ENCODE peak calls at places on chromosomes 11 and 22, in four cellular contexts. L is MM.1S, B is IMR-90, O is A549. Z is an unnamed sample.

GRCh38 chr22:23183107-23183698 is 2.9 kb downstream of the BCR start:
- DNase-seq in B (peak; percentile 66), L (peak; percentile 43), O (no peak), Z (peak; percentile 59)

GRCh38 chr11:117932426-117932825 is 3.2 kb upstream of the TMPRSS13 start:
- DNase-seq in L (no peak), B (no peak), O (no peak), Z (no peak)

GRCh38 chr22:39148727-39149535 is 3.5 kb downstream of the CBX7 start:
- DNase-seq in O (no peak), L (peak; percentile 82), B (no peak), Z (no peak)

GRCh38 chr11:95149659-95150294 is 60.1 kb downstream of the ENDOD1 start:
- DNase-seq in B (no peak), L (no peak), O (no peak), Z (no peak)

GRCh38 chr11:80943226-80943625 is 1502.4 kb upstream of the TENM4 start:
- DNase-seq in L (no peak), B (no peak), O (no peak), Z (no peak)

GRCh38 chr11:110955797-110956196 is 243.6 kb upstream of the ARHGAP20 start:
- DNase-seq in O (no peak), B (no peak), L (no peak), Z (no peak)

GRCh38 chr22:44936201-44936600 is 73.6 kb downstream of the PHF21B start:
- DNase-seq in O (no peak), L (no peak), B (no peak), Z (no peak)

GRCh38 chr22:49942565-49943404 is 17.8 kb upstream of the PIM3 start:
- DNase-seq in O (no peak), B (no peak), L (no peak), Z (no peak)

GRCh38 chr22:30885591-30885990 is 83.0 kb downstream of the MORC2 start:
- DNase-seq in L (no peak), O (no peak), B (no peak), Z (no peak)

GRCh38 chr11:99410636-99411035 is 389.9 kb downstream of the CNTN5 start:
- DNase-seq in B (no peak), L (no peak), O (no peak), Z (no peak)

GRCh38 chr22:38830845-38831108 is 13.1 kb downstream of the NPTXR start:
- DNase-seq in O (no peak), B (no peak), L (no peak), Z (no peak)

GRCh38 chr11:46936138-46937110 is at the start of gene CSTPP1:
- DNase-seq in B (peak; percentile 92), O (peak; percentile 99), L (peak; percentile 91), Z (peak; percentile 91)

GRCh38 chr22:41367680-41368542 is 13.8 kb upstream of the TEF start:
- DNase-seq in B (peak; percentile 22), L (no peak), O (no peak), Z (no peak)

GRCh38 chr11:104668797-104669463 is 229.3 kb downstream of the CASP12 start:
- DNase-seq in B (peak; percentile 94), L (peak; percentile 50), O (no peak), Z (peak; percentile 93)

GRCh38 chr11:2576536-2576935 is 123.3 kb downstream of the KCNQ1OT1 start:
- DNase-seq in B (no peak), O (no peak), L (no peak), Z (no peak)

DNA sequence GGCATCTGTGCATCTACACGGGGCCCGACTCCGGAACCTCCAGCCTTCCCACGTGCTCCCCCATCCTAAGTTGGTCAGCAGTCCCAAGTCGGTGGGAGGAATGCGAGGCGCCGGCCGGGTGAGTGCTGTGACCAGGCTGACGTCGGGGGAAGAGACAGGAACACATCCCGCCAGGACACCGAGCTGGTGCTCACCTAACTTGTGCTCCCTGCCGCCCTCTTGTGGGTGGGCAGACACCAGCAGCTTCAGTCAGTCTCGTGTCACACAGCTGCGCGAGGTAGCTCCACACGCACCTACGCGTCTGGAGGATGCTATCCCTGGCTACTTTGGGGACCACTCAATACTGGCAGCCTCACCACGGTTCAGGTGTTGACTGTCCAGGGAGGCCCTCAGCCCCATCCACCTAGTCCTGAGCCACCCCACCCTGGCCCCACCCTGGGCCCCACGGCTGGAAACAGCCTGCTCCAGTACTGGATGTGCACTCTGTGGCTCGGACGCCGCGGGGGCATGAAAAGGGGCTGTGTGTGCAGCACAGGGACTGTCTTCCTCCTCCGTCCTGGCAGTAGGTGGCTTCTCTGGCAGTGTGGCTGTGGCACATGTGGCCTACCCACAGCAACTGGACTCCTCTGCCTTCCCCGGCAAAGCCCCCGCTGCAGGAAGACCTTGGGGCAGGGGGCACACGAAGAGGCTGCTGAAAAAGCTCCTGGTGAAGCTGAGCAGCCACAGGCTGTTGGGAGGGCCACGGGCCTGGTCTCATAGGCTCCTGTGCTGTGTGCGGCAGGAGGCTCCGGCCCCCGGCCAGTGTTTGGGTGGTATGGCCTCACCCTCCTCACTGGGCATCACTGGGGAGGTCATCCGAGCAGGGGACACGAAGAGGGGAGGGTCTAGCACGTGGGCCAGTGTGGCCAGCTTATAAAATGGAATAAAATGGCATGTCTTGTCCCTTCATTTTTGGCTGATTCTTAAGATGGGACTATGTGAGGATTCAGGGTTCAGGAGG is 11.2 kb upstream of the BID start:
- DNase-seq in L (peak; percentile 71), B (no peak), O (peak; percentile 31), Z (no peak)
- H3K4me2 ChIP-seq in L (no peak overlapping the region), B (no peak overlapping the region), O (no peak overlapping the region), Z (no peak overlapping the region)

DNA sequence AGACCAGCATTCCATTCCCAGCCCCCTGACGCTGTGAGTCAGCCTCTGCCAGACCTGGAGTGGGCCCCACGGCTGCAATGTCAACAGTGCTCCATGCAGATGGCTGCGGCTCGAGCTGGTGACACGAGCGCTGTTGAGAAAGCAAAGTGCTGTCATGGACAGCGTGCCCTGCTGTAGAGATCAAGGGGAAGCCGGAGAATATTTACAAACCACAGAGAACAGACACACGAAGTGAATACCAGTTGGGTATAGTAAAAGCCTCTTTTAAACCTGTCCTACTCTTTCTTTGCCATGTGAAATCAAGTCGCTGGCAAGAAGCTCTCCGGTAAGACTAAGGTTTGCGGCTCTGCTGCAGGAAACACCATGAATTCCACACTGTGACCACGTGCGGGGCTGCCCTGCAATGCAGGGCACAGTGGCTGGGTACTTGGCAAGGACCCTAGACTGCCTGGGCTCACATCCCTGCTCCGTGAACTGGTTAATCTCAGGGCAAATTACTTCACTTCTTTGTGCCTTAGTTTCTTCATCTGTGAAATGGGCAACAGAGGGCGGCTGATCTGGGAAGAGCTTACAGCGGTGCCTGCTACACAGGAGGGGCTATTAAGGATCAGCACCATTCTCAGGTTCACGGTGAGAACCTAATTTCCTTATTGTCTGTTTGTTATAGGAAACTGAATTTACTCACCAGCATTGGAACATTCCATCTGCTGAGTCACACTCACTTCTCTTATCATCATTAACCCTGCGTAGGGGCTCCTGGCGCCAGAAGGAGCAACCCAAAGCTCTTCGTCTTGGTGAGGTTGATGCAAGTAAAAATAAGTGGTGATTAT is 27.8 kb upstream of the ELFN2 start:
- DNase-seq in L (no peak), B (peak; percentile 89), O (peak; percentile 55), Z (peak; percentile 79)
- H3K27ac ChIP-seq in L (no peak overlapping the region), B (peak overlapping the region; percentile 52), O (peak overlapping the region; percentile 99), Z (peak overlapping the region; percentile 17)

GRCh38 chr11:131866535-131867400 is 496.4 kb downstream of the NTM start:
- DNase-seq in B (no peak), L (no peak), O (no peak), Z (no peak)

GRCh38 chr11:131865860-131866259 is 495.4 kb downstream of the NTM start:
- DNase-seq in O (no peak), B (no peak), L (no peak), Z (no peak)

GRCh38 chr11:131868769-131869482 is 498.5 kb downstream of the NTM start:
- DNase-seq in L (no peak), O (no peak), B (peak; percentile 41), Z (no peak)

GRCh38 chr11:131870305-131870704 is 499.9 kb downstream of the NTM start:
- DNase-seq in O (no peak), B (no peak), L (no peak), Z (no peak)

DNA sequence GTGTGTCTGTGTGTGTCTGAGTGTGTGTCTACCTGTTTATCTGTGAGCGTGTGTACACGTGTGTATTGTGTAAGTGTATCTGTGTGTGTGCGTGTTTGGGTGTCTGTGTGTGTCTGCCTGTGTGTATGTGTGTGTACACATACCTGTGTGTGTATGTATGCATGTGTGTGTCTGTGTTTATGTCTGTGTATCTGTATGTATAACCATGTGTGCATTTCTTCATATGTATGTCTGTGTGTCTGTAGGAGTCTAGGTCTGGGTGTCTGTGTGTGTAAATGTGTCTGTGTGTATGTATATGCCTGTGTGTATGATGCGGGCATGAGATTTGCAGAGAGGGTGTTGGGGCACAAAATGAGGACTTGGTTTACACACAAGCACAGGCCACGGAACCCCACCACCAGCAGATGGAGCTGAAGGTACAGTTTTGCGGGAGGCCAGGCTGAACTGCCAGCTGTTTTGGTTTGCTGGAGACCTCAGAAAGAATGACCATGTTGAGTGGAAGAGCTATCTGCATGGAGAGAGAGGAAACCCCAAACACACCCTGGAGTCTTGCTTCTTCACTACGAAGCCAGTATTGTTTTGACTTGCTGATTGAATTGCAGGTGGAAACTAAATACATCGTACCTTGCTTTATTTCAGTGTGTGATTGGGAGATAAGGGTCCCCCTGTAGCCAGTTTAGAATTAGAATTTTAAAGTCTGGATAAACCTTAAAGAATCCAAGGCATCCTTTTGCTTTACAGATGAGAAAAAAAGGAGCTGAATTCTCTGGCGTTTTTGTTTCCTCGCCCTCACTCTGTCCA is 497.2 kb downstream of the NTM start:
- DNase-seq in O (no peak), B (peak; percentile 89), L (peak; percentile 34), Z (peak; percentile 88)
- TF ChIP-seq CTCF in O (no peak), B (peak; percentile 97), L (peak; percentile 58), Z (peak; percentile 98)

GRCh38 chr11:105827906-105828305 is 194.1 kb downstream of the MSANTD4 start:
- DNase-seq in B (no peak), O (no peak), L (no peak), Z (no peak)
- H3K4me2 ChIP-seq in B (no peak overlapping the region), O (no peak overlapping the region), L (no peak overlapping the region), Z (no peak overlapping the region)

GRCh38 chr11:965206-965775 is 39.6 kb downstream of the AP2A2 start:
- DNase-seq in B (no peak), O (no peak), L (no peak), Z (no peak)
- H3K27ac ChIP-seq in B (no peak overlapping the region), O (no peak overlapping the region), L (no peak overlapping the region), Z (no peak overlapping the region)

DNA sequence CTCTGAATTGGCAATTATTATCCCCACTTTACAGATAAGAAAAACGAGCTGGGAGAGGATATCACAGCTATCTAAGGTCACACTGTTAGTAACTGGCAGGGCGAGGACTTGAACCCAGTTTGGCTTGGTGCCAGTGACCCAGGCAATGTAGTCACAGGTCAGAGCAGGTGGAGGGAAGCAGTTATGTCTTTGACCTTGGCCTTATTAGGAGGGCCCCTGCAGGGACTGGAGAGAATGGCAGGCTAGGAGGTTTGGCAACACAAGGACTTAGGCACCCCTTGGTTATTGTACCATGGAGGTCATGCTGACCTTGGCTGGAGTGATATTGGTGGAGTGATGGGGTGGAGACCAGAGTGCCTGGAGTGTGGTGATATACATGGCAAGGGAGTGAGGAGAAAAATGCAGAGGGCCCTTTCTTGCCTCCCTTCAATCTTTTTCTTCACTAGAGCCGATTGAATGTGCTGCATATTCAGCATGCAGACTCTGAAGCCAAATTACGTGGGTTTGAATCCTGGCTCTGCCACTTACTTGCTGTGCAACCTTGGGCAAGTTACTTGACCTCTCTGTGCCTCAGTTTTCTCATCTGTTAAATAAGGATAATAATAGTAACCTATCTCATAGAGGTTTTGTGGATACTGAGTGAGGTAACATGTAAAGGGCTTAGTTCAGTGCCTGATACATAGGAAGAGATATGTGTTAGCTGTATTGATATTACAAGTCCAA is 92.7 kb upstream of the TBCEL start:
- DNase-seq in O (no peak), L (peak; percentile 21), B (no peak), Z (no peak)
- TF ChIP-seq CTCF in O (no peak), L (peak; percentile 41), B (no peak), Z (no peak)